ENCODE peak calls at places on chromosomes 13 and 19, in nine cellular contexts. One of them, this sample, is unnamed.

GRCh38 chr13:50788551-50788950 is 54.9 kb downstream of the DLEU7 start:
- DNase-seq in psoas muscle: no peak
- DNase-seq in heart right ventricle: no peak
- DNase-seq in adrenal gland: no peak
- DNase-seq in neural progenitor cell: no peak
- DNase-seq in IMR-90: peak; percentile 2
- DNase-seq in Peyer's patch: no peak
- DNase-seq in GM23338: no peak
- DNase-seq in ascending aorta: no peak
- DNase-seq in this sample: no peak

GRCh38 chr13:81609335-81609734 is 1268.4 kb upstream of the SPRY2 start:
- DNase-seq in psoas muscle: no peak
- DNase-seq in ascending aorta: no peak
- DNase-seq in heart right ventricle: no peak
- DNase-seq in neural progenitor cell: no peak
- DNase-seq in GM23338: no peak
- DNase-seq in adrenal gland: no peak
- DNase-seq in Peyer's patch: no peak
- DNase-seq in IMR-90: no peak
- DNase-seq in this sample: no peak

GRCh38 chr13:96338030-96338429 is 248.1 kb downstream of the HS6ST3 start:
- DNase-seq in ascending aorta: no peak
- DNase-seq in psoas muscle: no peak
- DNase-seq in Peyer's patch: no peak
- DNase-seq in neural progenitor cell: no peak
- DNase-seq in GM23338: no peak
- DNase-seq in adrenal gland: no peak
- DNase-seq in IMR-90: no peak
- DNase-seq in heart right ventricle: no peak
- DNase-seq in this sample: no peak

GRCh38 chr19:30280018-30280417 is 92.2 kb upstream of the ZNF536 start:
- DNase-seq in GM23338: no peak
- DNase-seq in psoas muscle: no peak
- DNase-seq in Peyer's patch: no peak
- DNase-seq in IMR-90: no peak
- DNase-seq in adrenal gland: no peak
- DNase-seq in ascending aorta: no peak
- DNase-seq in heart right ventricle: no peak
- DNase-seq in neural progenitor cell: no peak
- DNase-seq in this sample: no peak

GRCh38 chr13:31276386-31276785 is 76.6 kb downstream of the B3GLCT start:
- DNase-seq in Peyer's patch: no peak
- DNase-seq in neural progenitor cell: no peak
- DNase-seq in IMR-90: no peak
- DNase-seq in ascending aorta: no peak
- DNase-seq in heart right ventricle: no peak
- DNase-seq in adrenal gland: no peak
- DNase-seq in GM23338: no peak
- DNase-seq in psoas muscle: no peak
- DNase-seq in this sample: no peak

GRCh38 chr19:43699506-43700367 is 16.1 kb upstream of the IRGC start:
- DNase-seq in IMR-90: peak; percentile 28
- DNase-seq in adrenal gland: no peak
- DNase-seq in GM23338: peak; percentile 93
- DNase-seq in Peyer's patch: peak; percentile 53
- DNase-seq in heart right ventricle: peak; percentile 31
- DNase-seq in neural progenitor cell: peak; percentile 91
- DNase-seq in psoas muscle: peak; percentile 34
- DNase-seq in ascending aorta: no peak
- DNase-seq in this sample: no peak

GRCh38 chr19:40594251-40594650 is 6.9 kb upstream of the LTBP4 start:
- DNase-seq in ascending aorta: no peak
- DNase-seq in heart right ventricle: no peak
- DNase-seq in neural progenitor cell: peak; percentile 51
- DNase-seq in GM23338: peak; percentile 77
- DNase-seq in psoas muscle: no peak
- DNase-seq in IMR-90: no peak
- DNase-seq in Peyer's patch: no peak
- DNase-seq in adrenal gland: no peak
- DNase-seq in this sample: no peak

GRCh38 chr13:110280231-110280813 is 26.6 kb downstream of the COL4A1 start:
- DNase-seq in neural progenitor cell: no peak
- DNase-seq in IMR-90: no peak
- DNase-seq in Peyer's patch: no peak
- DNase-seq in GM23338: no peak
- DNase-seq in heart right ventricle: no peak
- DNase-seq in psoas muscle: no peak
- DNase-seq in adrenal gland: no peak
- DNase-seq in ascending aorta: peak; percentile 57
- DNase-seq in this sample: no peak

GRCh38 chr13:113638173-113638746 is 19.7 kb downstream of the ATP4B start:
- DNase-seq in heart right ventricle: no peak
- DNase-seq in GM23338: no peak
- DNase-seq in ascending aorta: peak; percentile 12
- DNase-seq in IMR-90: no peak
- DNase-seq in Peyer's patch: peak; percentile 37
- DNase-seq in psoas muscle: no peak
- DNase-seq in neural progenitor cell: no peak
- DNase-seq in adrenal gland: no peak
- DNase-seq in this sample: no peak

GRCh38 chr13:31101511-31102170 is 60.1 kb downstream of the HSPH1 start:
- DNase-seq in ascending aorta: peak; percentile 38
- DNase-seq in Peyer's patch: no peak
- DNase-seq in heart right ventricle: peak; percentile 45
- DNase-seq in neural progenitor cell: no peak
- DNase-seq in psoas muscle: no peak
- DNase-seq in GM23338: no peak
- DNase-seq in adrenal gland: no peak
- DNase-seq in IMR-90: no peak
- DNase-seq in this sample: no peak

GRCh38 chr13:34822681-34823080 is 119.4 kb upstream of the NBEA start:
- DNase-seq in Peyer's patch: no peak
- DNase-seq in adrenal gland: no peak
- DNase-seq in psoas muscle: no peak
- DNase-seq in GM23338: no peak
- DNase-seq in ascending aorta: no peak
- DNase-seq in heart right ventricle: no peak
- DNase-seq in IMR-90: no peak
- DNase-seq in neural progenitor cell: no peak
- DNase-seq in this sample: no peak

GRCh38 chr13:36347826-36348225 is 1.6 kb upstream of the SPART start:
- DNase-seq in IMR-90: no peak
- DNase-seq in GM23338: no peak
- DNase-seq in adrenal gland: no peak
- DNase-seq in heart right ventricle: no peak
- DNase-seq in neural progenitor cell: no peak
- DNase-seq in ascending aorta: no peak
- DNase-seq in Peyer's patch: no peak
- DNase-seq in psoas muscle: no peak
- DNase-seq in this sample: no peak

GRCh38 chr19:45160870-45161714 is at the start of gene NKPD1:
- DNase-seq in IMR-90: no peak
- DNase-seq in GM23338: peak; percentile 62
- DNase-seq in psoas muscle: no peak
- DNase-seq in Peyer's patch: no peak
- DNase-seq in ascending aorta: no peak
- DNase-seq in heart right ventricle: no peak
- DNase-seq in neural progenitor cell: no peak
- DNase-seq in adrenal gland: no peak
- DNase-seq in this sample: peak; percentile 91

GRCh38 chr13:89363144-89363543 is 1692.0 kb downstream of the SLITRK5 start:
- DNase-seq in neural progenitor cell: no peak
- DNase-seq in heart right ventricle: no peak
- DNase-seq in Peyer's patch: no peak
- DNase-seq in ascending aorta: no peak
- DNase-seq in adrenal gland: no peak
- DNase-seq in GM23338: peak; percentile 29
- DNase-seq in IMR-90: no peak
- DNase-seq in psoas muscle: peak; percentile 10
- DNase-seq in this sample: no peak

GRCh38 chr13:89361909-89362308 is 1690.7 kb downstream of the SLITRK5 start:
- DNase-seq in psoas muscle: no peak
- DNase-seq in GM23338: no peak
- DNase-seq in ascending aorta: no peak
- DNase-seq in IMR-90: peak; percentile 0
- DNase-seq in Peyer's patch: no peak
- DNase-seq in adrenal gland: no peak
- DNase-seq in heart right ventricle: no peak
- DNase-seq in neural progenitor cell: no peak
- DNase-seq in this sample: peak; percentile 8
- TF ChIP-seq CTCF in psoas muscle: no peak
- TF ChIP-seq CTCF in GM23338: peak; percentile 12
- TF ChIP-seq CTCF in ascending aorta: no peak
- TF ChIP-seq CTCF in IMR-90: no peak
- TF ChIP-seq CTCF in Peyer's patch: no peak
- TF ChIP-seq CTCF in adrenal gland: no peak
- TF ChIP-seq CTCF in heart right ventricle: no peak
- TF ChIP-seq CTCF in neural progenitor cell: peak; percentile 38
- TF ChIP-seq CTCF in this sample: no peak

GRCh38 chr13:102847272-102848234 is 1.7 kb downstream of the ERCC5 start:
- DNase-seq in adrenal gland: no peak
- DNase-seq in GM23338: peak; percentile 59
- DNase-seq in psoas muscle: no peak
- DNase-seq in heart right ventricle: no peak
- DNase-seq in IMR-90: peak; percentile 54
- DNase-seq in neural progenitor cell: peak; percentile 46
- DNase-seq in ascending aorta: no peak
- DNase-seq in Peyer's patch: no peak
- DNase-seq in this sample: peak; percentile 14

GRCh38 chr13:102848956-102849355 is 3.1 kb downstream of the ERCC5 start:
- DNase-seq in adrenal gland: no peak
- DNase-seq in Peyer's patch: no peak
- DNase-seq in ascending aorta: no peak
- DNase-seq in neural progenitor cell: no peak
- DNase-seq in GM23338: no peak
- DNase-seq in heart right ventricle: no peak
- DNase-seq in IMR-90: no peak
- DNase-seq in psoas muscle: no peak
- DNase-seq in this sample: no peak

GRCh38 chr13:102856603-102857002 is 10.8 kb downstream of the ERCC5 start:
- DNase-seq in heart right ventricle: peak; percentile 71
- DNase-seq in adrenal gland: peak; percentile 45
- DNase-seq in neural progenitor cell: no peak
- DNase-seq in psoas muscle: peak; percentile 36
- DNase-seq in IMR-90: no peak
- DNase-seq in ascending aorta: no peak
- DNase-seq in Peyer's patch: no peak
- DNase-seq in GM23338: no peak
- DNase-seq in this sample: no peak

GRCh38 chr13:102854675-102855074 is 8.8 kb downstream of the ERCC5 start:
- DNase-seq in GM23338: no peak
- DNase-seq in psoas muscle: no peak
- DNase-seq in neural progenitor cell: no peak
- DNase-seq in IMR-90: no peak
- DNase-seq in heart right ventricle: no peak
- DNase-seq in Peyer's patch: no peak
- DNase-seq in ascending aorta: no peak
- DNase-seq in adrenal gland: no peak
- DNase-seq in this sample: no peak

DNA sequence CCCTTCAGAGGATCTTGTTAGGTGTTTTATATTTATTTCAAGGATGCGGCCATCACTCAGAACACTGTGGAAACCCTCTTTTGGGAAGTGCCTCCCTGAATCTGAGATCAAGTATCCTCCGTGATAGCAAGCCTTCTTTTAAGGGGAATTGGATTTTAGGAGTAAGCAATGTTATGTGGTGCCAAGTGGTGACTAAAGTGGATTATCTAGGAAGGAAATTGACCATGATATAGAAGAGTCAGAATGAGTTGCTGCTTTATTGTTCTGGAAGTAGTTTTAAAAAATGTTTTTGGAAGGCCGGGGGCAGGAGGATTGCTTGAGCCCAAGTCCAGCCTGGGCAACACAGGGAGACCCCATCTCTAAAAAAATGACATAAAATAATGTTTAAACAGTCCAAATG is 6.7 kb downstream of the ERCC5 start:
- DNase-seq in heart right ventricle: no peak
- DNase-seq in Peyer's patch: no peak
- DNase-seq in ascending aorta: no peak
- DNase-seq in adrenal gland: no peak
- DNase-seq in neural progenitor cell: no peak
- DNase-seq in psoas muscle: no peak
- DNase-seq in GM23338: no peak
- DNase-seq in IMR-90: no peak
- DNase-seq in this sample: no peak
- H3K36me3 ChIP-seq in heart right ventricle: peaks cover 56% of the 10 kb centered on the region
- H3K36me3 ChIP-seq in Peyer's patch: no peaks in the 10 kb centered on the region
- H3K36me3 ChIP-seq in ascending aorta: peaks cover 31% of the 10 kb centered on the region
- H3K36me3 ChIP-seq in adrenal gland: peaks cover 50% of the 10 kb centered on the region
- H3K36me3 ChIP-seq in neural progenitor cell: no peaks in the 10 kb centered on the region
- H3K36me3 ChIP-seq in psoas muscle: peaks cover 52% of the 10 kb centered on the region
- H3K36me3 ChIP-seq in GM23338: peaks cover 9% of the 10 kb centered on the region
- H3K36me3 ChIP-seq in IMR-90: peaks cover 22% of the 10 kb centered on the region
- H3K36me3 ChIP-seq in this sample: no peaks in the 10 kb centered on the region

GRCh38 chr19:48127561-48127960 is 16.9 kb upstream of the PLA2G4C start:
- DNase-seq in psoas muscle: no peak
- DNase-seq in GM23338: no peak
- DNase-seq in heart right ventricle: no peak
- DNase-seq in Peyer's patch: no peak
- DNase-seq in adrenal gland: no peak
- DNase-seq in ascending aorta: no peak
- DNase-seq in neural progenitor cell: no peak
- DNase-seq in IMR-90: no peak
- DNase-seq in this sample: no peak

GRCh38 chr19:48121909-48122371 is 11.3 kb upstream of the PLA2G4C start:
- DNase-seq in adrenal gland: peak; percentile 39
- DNase-seq in GM23338: no peak
- DNase-seq in heart right ventricle: no peak
- DNase-seq in ascending aorta: no peak
- DNase-seq in IMR-90: no peak
- DNase-seq in Peyer's patch: no peak
- DNase-seq in psoas muscle: no peak
- DNase-seq in neural progenitor cell: no peak
- DNase-seq in this sample: no peak

GRCh38 chr19:48121066-48121465 is 10.4 kb upstream of the PLA2G4C start:
- DNase-seq in IMR-90: no peak
- DNase-seq in GM23338: no peak
- DNase-seq in adrenal gland: no peak
- DNase-seq in ascending aorta: no peak
- DNase-seq in psoas muscle: no peak
- DNase-seq in neural progenitor cell: no peak
- DNase-seq in heart right ventricle: no peak
- DNase-seq in Peyer's patch: no peak
- DNase-seq in this sample: no peak

GRCh38 chr19:48122421-48122820 is 11.8 kb upstream of the PLA2G4C start:
- DNase-seq in adrenal gland: no peak
- DNase-seq in neural progenitor cell: no peak
- DNase-seq in psoas muscle: no peak
- DNase-seq in heart right ventricle: no peak
- DNase-seq in ascending aorta: no peak
- DNase-seq in GM23338: no peak
- DNase-seq in IMR-90: no peak
- DNase-seq in Peyer's patch: no peak
- DNase-seq in this sample: no peak

GRCh38 chr19:48123907-48124675 is 13.5 kb upstream of the PLA2G4C start:
- DNase-seq in GM23338: no peak
- DNase-seq in ascending aorta: no peak
- DNase-seq in IMR-90: peak; percentile 73
- DNase-seq in heart right ventricle: no peak
- DNase-seq in adrenal gland: no peak
- DNase-seq in psoas muscle: no peak
- DNase-seq in neural progenitor cell: peak; percentile 78
- DNase-seq in Peyer's patch: no peak
- DNase-seq in this sample: peak; percentile 64
- TF ChIP-seq CTCF in GM23338: no peak
- TF ChIP-seq CTCF in ascending aorta: no peak
- TF ChIP-seq CTCF in IMR-90: peak; percentile 17
- TF ChIP-seq CTCF in heart right ventricle: no peak
- TF ChIP-seq CTCF in adrenal gland: no peak
- TF ChIP-seq CTCF in psoas muscle: no peak
- TF ChIP-seq CTCF in neural progenitor cell: peak; percentile 46
- TF ChIP-seq CTCF in Peyer's patch: no peak
- TF ChIP-seq CTCF in this sample: peak; percentile 15

GRCh38 chr19:17236831-17237543 is 8.7 kb downstream of the NR2F6 start:
- DNase-seq in neural progenitor cell: no peak
- DNase-seq in Peyer's patch: no peak
- DNase-seq in adrenal gland: no peak
- DNase-seq in ascending aorta: no peak
- DNase-seq in heart right ventricle: no peak
- DNase-seq in IMR-90: no peak
- DNase-seq in psoas muscle: no peak
- DNase-seq in GM23338: peak; percentile 30
- DNase-seq in this sample: no peak
- H3K36me3 ChIP-seq in neural progenitor cell: no peaks in the 10 kb centered on the region
- H3K36me3 ChIP-seq in Peyer's patch: no peaks in the 10 kb centered on the region
- H3K36me3 ChIP-seq in adrenal gland: peaks cover 30% of the 10 kb centered on the region
- H3K36me3 ChIP-seq in ascending aorta: peaks cover 17% of the 10 kb centered on the region
- H3K36me3 ChIP-seq in heart right ventricle: peaks cover 48% of the 10 kb centered on the region
- H3K36me3 ChIP-seq in IMR-90: peaks cover 28% of the 10 kb centered on the region
- H3K36me3 ChIP-seq in psoas muscle: peaks cover 50% of the 10 kb centered on the region
- H3K36me3 ChIP-seq in GM23338: peaks cover 3% of the 10 kb centered on the region
- H3K36me3 ChIP-seq in this sample: peaks cover 2% of the 10 kb centered on the region

This sample was measured in Caco-2.